ENCODE peak calls at places on chromosomes 3 and 15, in ten cellular contexts. One of them, this sample, is unnamed.

GRCh38 chr3:112454098-112454884 is 45.0 kb downstream of the BTLA start:
- DNase-seq in HS-5: no peak
- DNase-seq in substantia nigra: no peak
- DNase-seq in left cardiac atrium: no peak
- DNase-seq in activated T-helper 9 cell treated with anti-CD3 and anti-CD28 coated beads, Interleukin-2, amount 50 U/mL, for 16 hours: no peak
- DNase-seq in GDM1: no peak
- DNase-seq in esophagus squamous epithelium: no peak
- DNase-seq in fibroblast of lung: no peak
- DNase-seq in ELR: no peak
- DNase-seq in germinal center: no peak
- DNase-seq in this sample: no peak

GRCh38 chr3:196662711-196663571 is 23.4 kb downstream of the NRROS start:
- DNase-seq in HS-5: no peak
- DNase-seq in substantia nigra: no peak
- DNase-seq in left cardiac atrium: no peak
- DNase-seq in activated T-helper 9 cell treated with anti-CD3 and anti-CD28 coated beads, Interleukin-2, amount 50 U/mL, for 16 hours: no peak
- DNase-seq in GDM1: no peak
- DNase-seq in esophagus squamous epithelium: no peak
- DNase-seq in fibroblast of lung: no peak
- DNase-seq in ELR: no peak
- DNase-seq in germinal center: no peak
- DNase-seq in this sample: peak; percentile 51

GRCh38 chr3:124812291-124813265 is 74.6 kb downstream of the ITGB5 start:
- DNase-seq in HS-5: peak; percentile 87
- DNase-seq in substantia nigra: no peak
- DNase-seq in left cardiac atrium: peak; percentile 74
- DNase-seq in activated T-helper 9 cell treated with anti-CD3 and anti-CD28 coated beads, Interleukin-2, amount 50 U/mL, for 16 hours: no peak
- DNase-seq in GDM1: no peak
- DNase-seq in esophagus squamous epithelium: no peak
- DNase-seq in fibroblast of lung: peak; percentile 99
- DNase-seq in ELR: peak; percentile 94
- DNase-seq in germinal center: no peak
- DNase-seq in this sample: peak; percentile 89

GRCh38 chr3:108389361-108389760 is 93.0 kb downstream of the HHLA2 start:
- DNase-seq in HS-5: no peak
- DNase-seq in substantia nigra: no peak
- DNase-seq in left cardiac atrium: no peak
- DNase-seq in activated T-helper 9 cell treated with anti-CD3 and anti-CD28 coated beads, Interleukin-2, amount 50 U/mL, for 16 hours: no peak
- DNase-seq in GDM1: no peak
- DNase-seq in esophagus squamous epithelium: no peak
- DNase-seq in fibroblast of lung: no peak
- DNase-seq in ELR: no peak
- DNase-seq in germinal center: no peak
- DNase-seq in this sample: no peak

GRCh38 chr15:81480645-81481053 is 106.6 kb upstream of the TMC3 start:
- DNase-seq in HS-5: peak; percentile 36
- DNase-seq in substantia nigra: peak; percentile 5
- DNase-seq in left cardiac atrium: no peak
- DNase-seq in activated T-helper 9 cell treated with anti-CD3 and anti-CD28 coated beads, Interleukin-2, amount 50 U/mL, for 16 hours: no peak
- DNase-seq in GDM1: peak; percentile 43
- DNase-seq in esophagus squamous epithelium: no peak
- DNase-seq in fibroblast of lung: peak; percentile 76
- DNase-seq in ELR: peak; percentile 66
- DNase-seq in germinal center: peak; percentile 15
- DNase-seq in this sample: peak; percentile 9

GRCh38 chr3:45026957-45027356 is 854 bp downstream of the CLEC3B start:
- DNase-seq in HS-5: no peak
- DNase-seq in substantia nigra: no peak
- DNase-seq in left cardiac atrium: peak; percentile 88
- DNase-seq in activated T-helper 9 cell treated with anti-CD3 and anti-CD28 coated beads, Interleukin-2, amount 50 U/mL, for 16 hours: no peak
- DNase-seq in GDM1: no peak
- DNase-seq in esophagus squamous epithelium: no peak
- DNase-seq in fibroblast of lung: peak; percentile 49
- DNase-seq in ELR: peak; percentile 52
- DNase-seq in germinal center: no peak
- DNase-seq in this sample: peak; percentile 90

GRCh38 chr3:155809181-155809580 is 3.1 kb upstream of the C3orf33 start:
- DNase-seq in HS-5: peak; percentile 34
- DNase-seq in substantia nigra: no peak
- DNase-seq in left cardiac atrium: no peak
- DNase-seq in activated T-helper 9 cell treated with anti-CD3 and anti-CD28 coated beads, Interleukin-2, amount 50 U/mL, for 16 hours: no peak
- DNase-seq in GDM1: no peak
- DNase-seq in esophagus squamous epithelium: no peak
- DNase-seq in fibroblast of lung: no peak
- DNase-seq in ELR: peak; percentile 66
- DNase-seq in germinal center: no peak
- DNase-seq in this sample: no peak

GRCh38 chr3:96814581-96815567 is at the start of gene EPHA6:
- DNase-seq in HS-5: no peak
- DNase-seq in substantia nigra: no peak
- DNase-seq in left cardiac atrium: no peak
- DNase-seq in activated T-helper 9 cell treated with anti-CD3 and anti-CD28 coated beads, Interleukin-2, amount 50 U/mL, for 16 hours: no peak
- DNase-seq in GDM1: no peak
- DNase-seq in esophagus squamous epithelium: no peak
- DNase-seq in fibroblast of lung: no peak
- DNase-seq in ELR: no peak
- DNase-seq in germinal center: no peak
- DNase-seq in this sample: no peak

GRCh38 chr15:73982251-73982962 is 9.7 kb downstream of the STOML1 start:
- DNase-seq in HS-5: no peak
- DNase-seq in substantia nigra: peak; percentile 52
- DNase-seq in left cardiac atrium: peak; percentile 92
- DNase-seq in activated T-helper 9 cell treated with anti-CD3 and anti-CD28 coated beads, Interleukin-2, amount 50 U/mL, for 16 hours: no peak
- DNase-seq in GDM1: peak; percentile 81
- DNase-seq in esophagus squamous epithelium: no peak
- DNase-seq in fibroblast of lung: peak; percentile 93
- DNase-seq in ELR: peak; percentile 89
- DNase-seq in germinal center: no peak
- DNase-seq in this sample: peak; percentile 79

GRCh38 chr15:70507772-70508351 is 255.5 kb downstream of the UACA start:
- DNase-seq in HS-5: no peak
- DNase-seq in substantia nigra: no peak
- DNase-seq in left cardiac atrium: no peak
- DNase-seq in activated T-helper 9 cell treated with anti-CD3 and anti-CD28 coated beads, Interleukin-2, amount 50 U/mL, for 16 hours: no peak
- DNase-seq in GDM1: peak; percentile 23
- DNase-seq in esophagus squamous epithelium: no peak
- DNase-seq in fibroblast of lung: peak; percentile 35
- DNase-seq in ELR: peak; percentile 67
- DNase-seq in germinal center: peak; percentile 62
- DNase-seq in this sample: no peak

GRCh38 chr3:31103623-31104180 is 209.2 kb upstream of the GADL1 start:
- DNase-seq in HS-5: no peak
- DNase-seq in substantia nigra: no peak
- DNase-seq in left cardiac atrium: no peak
- DNase-seq in activated T-helper 9 cell treated with anti-CD3 and anti-CD28 coated beads, Interleukin-2, amount 50 U/mL, for 16 hours: no peak
- DNase-seq in GDM1: no peak
- DNase-seq in esophagus squamous epithelium: no peak
- DNase-seq in fibroblast of lung: no peak
- DNase-seq in ELR: peak; percentile 43
- DNase-seq in germinal center: no peak
- DNase-seq in this sample: no peak

GRCh38 chr3:194573680-194574437 is 59.4 kb downstream of the TMEM44 start:
- DNase-seq in HS-5: no peak
- DNase-seq in substantia nigra: no peak
- DNase-seq in left cardiac atrium: peak; percentile 58
- DNase-seq in activated T-helper 9 cell treated with anti-CD3 and anti-CD28 coated beads, Interleukin-2, amount 50 U/mL, for 16 hours: peak; percentile 6
- DNase-seq in GDM1: peak; percentile 53
- DNase-seq in esophagus squamous epithelium: no peak
- DNase-seq in fibroblast of lung: peak; percentile 72
- DNase-seq in ELR: peak; percentile 70
- DNase-seq in germinal center: peak; percentile 59
- DNase-seq in this sample: peak; percentile 40

GRCh38 chr3:30300844-30301243 is 305.6 kb upstream of the TGFBR2 start:
- DNase-seq in HS-5: no peak
- DNase-seq in substantia nigra: no peak
- DNase-seq in left cardiac atrium: no peak
- DNase-seq in activated T-helper 9 cell treated with anti-CD3 and anti-CD28 coated beads, Interleukin-2, amount 50 U/mL, for 16 hours: no peak
- DNase-seq in GDM1: no peak
- DNase-seq in esophagus squamous epithelium: no peak
- DNase-seq in fibroblast of lung: no peak
- DNase-seq in ELR: no peak
- DNase-seq in germinal center: no peak
- DNase-seq in this sample: no peak

GRCh38 chr15:36658321-36658720 is 78.9 kb downstream of the CDIN1 start:
- DNase-seq in HS-5: peak; percentile 42
- DNase-seq in substantia nigra: no peak
- DNase-seq in left cardiac atrium: no peak
- DNase-seq in activated T-helper 9 cell treated with anti-CD3 and anti-CD28 coated beads, Interleukin-2, amount 50 U/mL, for 16 hours: no peak
- DNase-seq in GDM1: no peak
- DNase-seq in esophagus squamous epithelium: no peak
- DNase-seq in fibroblast of lung: peak; percentile 16
- DNase-seq in ELR: peak; percentile 67
- DNase-seq in germinal center: no peak
- DNase-seq in this sample: peak; percentile 6

GRCh38 chr15:37096878-37097568 is 3.3 kb downstream of the MEIS2 start:
- DNase-seq in HS-5: no peak
- DNase-seq in substantia nigra: no peak
- DNase-seq in left cardiac atrium: no peak
- DNase-seq in activated T-helper 9 cell treated with anti-CD3 and anti-CD28 coated beads, Interleukin-2, amount 50 U/mL, for 16 hours: no peak
- DNase-seq in GDM1: no peak
- DNase-seq in esophagus squamous epithelium: no peak
- DNase-seq in fibroblast of lung: peak; percentile 32
- DNase-seq in ELR: no peak
- DNase-seq in germinal center: no peak
- DNase-seq in this sample: peak; percentile 32

GRCh38 chr3:183033746-183034145 is 53.4 kb upstream of the DCUN1D1 start:
- DNase-seq in HS-5: peak; percentile 41
- DNase-seq in substantia nigra: no peak
- DNase-seq in left cardiac atrium: no peak
- DNase-seq in activated T-helper 9 cell treated with anti-CD3 and anti-CD28 coated beads, Interleukin-2, amount 50 U/mL, for 16 hours: no peak
- DNase-seq in GDM1: no peak
- DNase-seq in esophagus squamous epithelium: no peak
- DNase-seq in fibroblast of lung: peak; percentile 4
- DNase-seq in ELR: peak; percentile 69
- DNase-seq in germinal center: no peak
- DNase-seq in this sample: peak; percentile 34

GRCh38 chr3:66755924-66756323 is 242.2 kb upstream of the KBTBD8 start:
- DNase-seq in HS-5: no peak
- DNase-seq in substantia nigra: no peak
- DNase-seq in left cardiac atrium: no peak
- DNase-seq in activated T-helper 9 cell treated with anti-CD3 and anti-CD28 coated beads, Interleukin-2, amount 50 U/mL, for 16 hours: no peak
- DNase-seq in GDM1: no peak
- DNase-seq in esophagus squamous epithelium: no peak
- DNase-seq in fibroblast of lung: no peak
- DNase-seq in ELR: no peak
- DNase-seq in germinal center: no peak
- DNase-seq in this sample: no peak

GRCh38 chr3:18233987-18234716 is 191.0 kb downstream of the SATB1 start:
- DNase-seq in HS-5: no peak
- DNase-seq in substantia nigra: no peak
- DNase-seq in left cardiac atrium: no peak
- DNase-seq in activated T-helper 9 cell treated with anti-CD3 and anti-CD28 coated beads, Interleukin-2, amount 50 U/mL, for 16 hours: no peak
- DNase-seq in GDM1: no peak
- DNase-seq in esophagus squamous epithelium: no peak
- DNase-seq in fibroblast of lung: no peak
- DNase-seq in ELR: no peak
- DNase-seq in germinal center: no peak
- DNase-seq in this sample: no peak

GRCh38 chr3:142498397-142499180 is 50.8 kb upstream of the XRN1 start:
- DNase-seq in HS-5: no peak
- DNase-seq in substantia nigra: no peak
- DNase-seq in left cardiac atrium: no peak
- DNase-seq in activated T-helper 9 cell treated with anti-CD3 and anti-CD28 coated beads, Interleukin-2, amount 50 U/mL, for 16 hours: no peak
- DNase-seq in GDM1: no peak
- DNase-seq in esophagus squamous epithelium: no peak
- DNase-seq in fibroblast of lung: peak; percentile 31
- DNase-seq in ELR: peak; percentile 8
- DNase-seq in germinal center: no peak
- DNase-seq in this sample: no peak

GRCh38 chr3:116734243-116734642 is 24.7 kb downstream of the TUSC7 start:
- DNase-seq in HS-5: no peak
- DNase-seq in substantia nigra: no peak
- DNase-seq in left cardiac atrium: no peak
- DNase-seq in activated T-helper 9 cell treated with anti-CD3 and anti-CD28 coated beads, Interleukin-2, amount 50 U/mL, for 16 hours: no peak
- DNase-seq in GDM1: no peak
- DNase-seq in esophagus squamous epithelium: no peak
- DNase-seq in fibroblast of lung: no peak
- DNase-seq in ELR: no peak
- DNase-seq in germinal center: no peak
- DNase-seq in this sample: no peak

GRCh38 chr3:25655659-25656058 is 9.0 kb downstream of the TOP2B start:
- DNase-seq in HS-5: no peak
- DNase-seq in substantia nigra: no peak
- DNase-seq in left cardiac atrium: no peak
- DNase-seq in activated T-helper 9 cell treated with anti-CD3 and anti-CD28 coated beads, Interleukin-2, amount 50 U/mL, for 16 hours: no peak
- DNase-seq in GDM1: no peak
- DNase-seq in esophagus squamous epithelium: no peak
- DNase-seq in fibroblast of lung: no peak
- DNase-seq in ELR: no peak
- DNase-seq in germinal center: no peak
- DNase-seq in this sample: no peak

GRCh38 chr3:25849641-25850040 is 59.8 kb downstream of the OXSM start:
- DNase-seq in HS-5: peak; percentile 11
- DNase-seq in substantia nigra: no peak
- DNase-seq in left cardiac atrium: no peak
- DNase-seq in activated T-helper 9 cell treated with anti-CD3 and anti-CD28 coated beads, Interleukin-2, amount 50 U/mL, for 16 hours: no peak
- DNase-seq in GDM1: no peak
- DNase-seq in esophagus squamous epithelium: no peak
- DNase-seq in fibroblast of lung: peak; percentile 64
- DNase-seq in ELR: no peak
- DNase-seq in germinal center: no peak
- DNase-seq in this sample: peak; percentile 16

GRCh38 chr15:63202858-63203257 is 13.5 kb downstream of the RAB8B start:
- DNase-seq in HS-5: no peak
- DNase-seq in substantia nigra: no peak
- DNase-seq in left cardiac atrium: no peak
- DNase-seq in activated T-helper 9 cell treated with anti-CD3 and anti-CD28 coated beads, Interleukin-2, amount 50 U/mL, for 16 hours: no peak
- DNase-seq in GDM1: no peak
- DNase-seq in esophagus squamous epithelium: no peak
- DNase-seq in fibroblast of lung: no peak
- DNase-seq in ELR: no peak
- DNase-seq in germinal center: no peak
- DNase-seq in this sample: no peak

This sample was measured in hepatic stellate cell.